ENCODE peak calls at places on chromosome 11, in six cellular contexts. Z is HepG2, S is GM12878, C is SK-N-SH, P is K562, X is H1. M is an unnamed sample.
A peak's percentile ranks its signal among the peaks of the same experiment; 100 is the strongest.

GRCh38 chr11:67507242-67507890 is 596 bp downstream of the CDK2AP2 start:
- DNase-seq in Z (no peak), S (no peak), C (no peak), P (peak; percentile 55), X (no peak), M (peak; percentile 74)

GRCh38 chr11:78786086-78786485 is 211.4 kb upstream of the NARS2 start:
- DNase-seq in Z (no peak), S (no peak), C (peak; percentile 83), P (no peak), X (no peak), M (no peak)

GRCh38 chr11:12287009-12287373 is 90.4 kb upstream of the PARVA start:
- DNase-seq in Z (peak; percentile 36), S (no peak), C (peak; percentile 7), P (no peak), X (peak; percentile 31), M (peak; percentile 47)

GRCh38 chr11:59199546-59200420 is 12.9 kb downstream of the MPEG1 start:
- DNase-seq in Z (no peak), S (peak; percentile 95), C (no peak), P (no peak), X (no peak), M (no peak)

GRCh38 chr11:44575288-44575672 is 9.8 kb downstream of the CD82 start:
- DNase-seq in Z (no peak), S (no peak), C (peak; percentile 1), P (no peak), X (no peak), M (no peak)

GRCh38 chr11:72493426-72494108 is 59.2 kb upstream of the CLPB start:
- DNase-seq in Z (no peak), S (no peak), C (no peak), P (peak; percentile 30), X (no peak), M (no peak)

GRCh38 chr11:94876645-94877445 is 96.5 kb downstream of the CWC15 start:
- DNase-seq in Z (peak; percentile 9), S (peak; percentile 31), C (no peak), P (peak; percentile 48), X (no peak), M (peak; percentile 72)

GRCh38 chr11:130369141-130369691 is 54.5 kb upstream of the ZBTB44 start:
- DNase-seq in Z (no peak), S (no peak), C (no peak), P (no peak), X (no peak), M (no peak)

GRCh38 chr11:12274558-12275197 is 102.7 kb upstream of the PARVA start:
- DNase-seq in Z (no peak), S (no peak), C (no peak), P (peak; percentile 65), X (no peak), M (no peak)

GRCh38 chr11:66964495-66964894 is 6.3 kb upstream of the PC start:
- DNase-seq in Z (no peak), S (no peak), C (no peak), P (no peak), X (no peak), M (no peak)

GRCh38 chr11:60931897-60932296 is 7.6 kb downstream of the TMEM132A start:
- DNase-seq in Z (no peak), S (no peak), C (no peak), P (no peak), X (no peak), M (no peak)

GRCh38 chr11:24755260-24755839 is 258.5 kb downstream of the LUZP2 start:
- DNase-seq in Z (no peak), S (no peak), C (no peak), P (no peak), X (no peak), M (no peak)

GRCh38 chr11:27626269-27626937 is 73.9 kb downstream of the BDNF start:
- DNase-seq in Z (no peak), S (no peak), C (no peak), P (no peak), X (no peak), M (no peak)

GRCh38 chr11:2581931-2582435 is 117.8 kb downstream of the KCNQ1OT1 start:
- DNase-seq in Z (no peak), S (no peak), C (peak; percentile 49), P (no peak), X (no peak), M (no peak)

GRCh38 chr11:127993788-127994187 is 593.6 kb downstream of the ETS1 start:
- DNase-seq in Z (no peak), S (no peak), C (no peak), P (no peak), X (peak; percentile 57), M (no peak)

GRCh38 chr11:65209711-65210360 is 28.1 kb downstream of the CAPN1 start:
- DNase-seq in Z (no peak), S (no peak), C (no peak), P (no peak), X (no peak), M (no peak)

GRCh38 chr11:97610000-97610399 is 1220.2 kb downstream of the JRKL start:
- DNase-seq in Z (no peak), S (no peak), C (no peak), P (no peak), X (no peak), M (no peak)

GRCh38 chr11:15053201-15053685 is 20.1 kb upstream of the CALCB start:
- DNase-seq in Z (no peak), S (no peak), C (no peak), P (no peak), X (no peak), M (peak; percentile 87)

GRCh38 chr11:76560219-76560618 is 110.3 kb downstream of the LRRC32 start:
- DNase-seq in Z (no peak), S (no peak), C (no peak), P (no peak), X (no peak), M (peak; percentile 40)

GRCh38 chr11:92670293-92670890 is 299.1 kb upstream of the MTNR1B start:
- DNase-seq in Z (no peak), S (no peak), C (peak; percentile 10), P (no peak), X (no peak), M (no peak)

GRCh38 chr11:126489791-126490190 is 134.3 kb downstream of the ST3GAL4 start:
- DNase-seq in Z (no peak), S (no peak), C (no peak), P (no peak), X (no peak), M (no peak)

GRCh38 chr11:69542314-69543168 is 61.1 kb downstream of the LINC01488 start:
- DNase-seq in Z (no peak), S (no peak), C (no peak), P (peak; percentile 3), X (no peak), M (no peak)

GRCh38 chr11:19403196-19403895 is 162.6 kb upstream of the E2F8 start:
- DNase-seq in Z (no peak), S (no peak), C (no peak), P (no peak), X (no peak), M (no peak)

GRCh38 chr11:118341749-118342489 is 586 bp downstream of the CD3D start:
- DNase-seq in Z (peak; percentile 32), S (no peak), C (no peak), P (no peak), X (no peak), M (no peak)

GRCh38 chr11:35796542-35796941 is 134.0 kb downstream of the TRIM44 start:
- DNase-seq in Z (no peak), S (no peak), C (no peak), P (no peak), X (no peak), M (no peak)

GRCh38 chr11:2933376-2934056 is 4.3 kb upstream of the PHLDA2 start:
- DNase-seq in Z (no peak), S (peak; percentile 21), C (peak; percentile 44), P (no peak), X (peak; percentile 56), M (peak; percentile 89)

GRCh38 chr11:121250843-121251242 is 41.7 kb upstream of the SC5D start:
- DNase-seq in Z (no peak), S (no peak), C (no peak), P (no peak), X (no peak), M (no peak)
- H2AFZ ChIP-seq in Z (no peak overlapping the region), S (no peak overlapping the region), C (no peak overlapping the region), P (no peak overlapping the region), X (peak overlapping the region; percentile 57), M (no peak overlapping the region)

GRCh38 chr11:62487698-62488551 is 58.7 kb downstream of the AHNAK start:
- DNase-seq in Z (no peak), S (no peak), C (no peak), P (no peak), X (no peak), M (no peak)
- TF ChIP-seq YY1 in Z (no peak), S (no peak), C (no peak), P (no peak), X (no peak), M (no peak)

GRCh38 chr11:13338437-13339069 is 61.0 kb downstream of the BMAL1 start:
- DNase-seq in Z (no peak), S (no peak), C (no peak), P (peak; percentile 14), X (no peak), M (no peak)
- H2AFZ ChIP-seq in Z (no peak overlapping the region), S (peak overlapping the region; percentile 31), C (peak overlapping the region; percentile 63), P (peak overlapping the region; percentile 64), X (no peak overlapping the region), M (peak overlapping the region; percentile 74)

GRCh38 chr11:83713701-83714100 is 427.5 kb upstream of the CCDC90B start:
- DNase-seq in Z (no peak), S (no peak), C (no peak), P (no peak), X (no peak), M (no peak)

GRCh38 chr11:83717551-83717950 is 431.4 kb upstream of the CCDC90B start:
- DNase-seq in Z (no peak), S (no peak), C (no peak), P (no peak), X (no peak), M (no peak)

GRCh38 chr11:83720675-83721074 is 434.5 kb upstream of the CCDC90B start:
- DNase-seq in Z (no peak), S (no peak), C (no peak), P (no peak), X (no peak), M (no peak)

GRCh38 chr11:83711035-83711630 is 425.0 kb upstream of the CCDC90B start:
- DNase-seq in Z (peak; percentile 75), S (no peak), C (no peak), P (no peak), X (no peak), M (no peak)

GRCh38 chr11:83715927-83716525 is 429.9 kb upstream of the CCDC90B start:
- DNase-seq in Z (no peak), S (no peak), C (no peak), P (no peak), X (no peak), M (no peak)
- TF ChIP-seq YY1 in Z (no peak), S (no peak), C (no peak), P (no peak), X (no peak), M (no peak)

GRCh38 chr11:100557830-100558611 is 129.1 kb upstream of the ARHGAP42 start:
- DNase-seq in Z (no peak), S (no peak), C (no peak), P (no peak), X (no peak), M (no peak)

GRCh38 chr11:100563541-100564280 is 123.4 kb upstream of the ARHGAP42 start:
- DNase-seq in Z (no peak), S (no peak), C (no peak), P (no peak), X (no peak), M (no peak)

GRCh38 chr11:100561325-100561724 is 125.8 kb upstream of the ARHGAP42 start:
- DNase-seq in Z (no peak), S (no peak), C (no peak), P (no peak), X (no peak), M (no peak)

GRCh38 chr11:100560606-100561005 is 126.5 kb upstream of the ARHGAP42 start:
- DNase-seq in Z (no peak), S (no peak), C (no peak), P (no peak), X (no peak), M (no peak)

GRCh38 chr11:100562102-100562501 is 125.0 kb upstream of the ARHGAP42 start:
- DNase-seq in Z (no peak), S (no peak), C (no peak), P (no peak), X (no peak), M (no peak)
- H2AFZ ChIP-seq in Z (no peak overlapping the region), S (no peak overlapping the region), C (no peak overlapping the region), P (no peak overlapping the region), X (no peak overlapping the region), M (peak overlapping the region; percentile 8)

M was measured in HCT116.